ENCODE peak calls at places on chromosomes 1 and 21, in ten cellular contexts. One of them, this sample, is unnamed.

GRCh38 chr21:45741691-45742090 is 98.2 kb downstream of the PCBP3 start:
- DNase-seq in right lobe of liver: no peak
- DNase-seq in fibroblast of lung: no peak
- DNase-seq in substantia nigra: no peak
- DNase-seq in prostate gland: no peak
- DNase-seq in IMR-90: peak; percentile 10
- DNase-seq in AG04450: no peak
- DNase-seq in aorta: peak; percentile 44
- DNase-seq in SJSA1: no peak
- DNase-seq in RWPE1: no peak
- DNase-seq in this sample: no peak

GRCh38 chr1:104780470-104781078 is 1030.9 kb downstream of the AMY1C start:
- DNase-seq in SJSA1: no peak
- DNase-seq in prostate gland: no peak
- DNase-seq in AG04450: no peak
- DNase-seq in IMR-90: peak; percentile 1
- DNase-seq in right lobe of liver: no peak
- DNase-seq in aorta: no peak
- DNase-seq in substantia nigra: no peak
- DNase-seq in RWPE1: peak; percentile 11
- DNase-seq in fibroblast of lung: peak; percentile 30
- DNase-seq in this sample: no peak

GRCh38 chr1:85153149-85153891 is 47.5 kb downstream of the SYDE2 start:
- DNase-seq in aorta: no peak
- DNase-seq in right lobe of liver: no peak
- DNase-seq in substantia nigra: no peak
- DNase-seq in RWPE1: no peak
- DNase-seq in SJSA1: no peak
- DNase-seq in prostate gland: no peak
- DNase-seq in IMR-90: no peak
- DNase-seq in fibroblast of lung: no peak
- DNase-seq in AG04450: no peak
- DNase-seq in this sample: no peak

GRCh38 chr1:206816390-206817287 is 44.3 kb upstream of the IL10 start:
- DNase-seq in SJSA1: no peak
- DNase-seq in IMR-90: peak; percentile 40
- DNase-seq in RWPE1: no peak
- DNase-seq in right lobe of liver: no peak
- DNase-seq in AG04450: no peak
- DNase-seq in substantia nigra: no peak
- DNase-seq in aorta: no peak
- DNase-seq in fibroblast of lung: peak; percentile 25
- DNase-seq in prostate gland: no peak
- DNase-seq in this sample: no peak

GRCh38 chr1:220884109-220884980 is 5.1 kb downstream of the HLX start:
- DNase-seq in right lobe of liver: peak; percentile 27
- DNase-seq in aorta: peak; percentile 75
- DNase-seq in prostate gland: no peak
- DNase-seq in SJSA1: no peak
- DNase-seq in fibroblast of lung: peak; percentile 58
- DNase-seq in RWPE1: no peak
- DNase-seq in substantia nigra: no peak
- DNase-seq in IMR-90: no peak
- DNase-seq in AG04450: no peak
- DNase-seq in this sample: no peak

GRCh38 chr1:85189120-85189519 is 11.7 kb downstream of the SYDE2 start:
- DNase-seq in AG04450: no peak
- DNase-seq in prostate gland: no peak
- DNase-seq in aorta: no peak
- DNase-seq in RWPE1: no peak
- DNase-seq in substantia nigra: no peak
- DNase-seq in IMR-90: no peak
- DNase-seq in right lobe of liver: no peak
- DNase-seq in fibroblast of lung: no peak
- DNase-seq in SJSA1: no peak
- DNase-seq in this sample: no peak

GRCh38 chr1:220803401-220804201 is 16.9 kb downstream of the MTARC1 start:
- DNase-seq in aorta: no peak
- DNase-seq in right lobe of liver: no peak
- DNase-seq in AG04450: no peak
- DNase-seq in prostate gland: no peak
- DNase-seq in SJSA1: peak; percentile 42
- DNase-seq in RWPE1: peak; percentile 51
- DNase-seq in fibroblast of lung: peak; percentile 65
- DNase-seq in substantia nigra: no peak
- DNase-seq in IMR-90: peak; percentile 36
- DNase-seq in this sample: peak; percentile 55

GRCh38 chr1:119962296-119962968 is 66.1 kb upstream of the ADAM30 start:
- DNase-seq in right lobe of liver: no peak
- DNase-seq in aorta: no peak
- DNase-seq in RWPE1: no peak
- DNase-seq in IMR-90: no peak
- DNase-seq in SJSA1: no peak
- DNase-seq in fibroblast of lung: peak; percentile 34
- DNase-seq in prostate gland: no peak
- DNase-seq in AG04450: no peak
- DNase-seq in substantia nigra: no peak
- DNase-seq in this sample: peak; percentile 71

DNA sequence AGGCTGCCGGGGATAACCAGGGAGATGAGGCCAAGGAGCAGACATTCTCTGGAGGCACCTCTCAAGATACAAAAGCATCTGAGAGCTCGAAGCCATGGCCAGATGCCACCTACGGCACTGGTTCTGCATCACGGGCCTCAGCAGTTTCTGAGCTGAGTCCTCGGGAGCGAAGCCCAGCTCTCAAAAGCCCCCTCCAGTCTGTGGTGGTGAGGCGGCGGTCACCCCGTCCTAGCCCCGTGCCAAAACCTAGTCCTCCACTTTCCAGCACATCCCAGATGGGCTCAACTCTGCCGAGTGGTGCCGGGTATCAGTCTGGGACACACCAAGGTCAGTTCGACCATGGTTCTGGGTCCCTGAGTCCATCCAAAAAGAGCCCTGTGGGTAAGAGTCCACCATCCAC is 19.4 kb upstream of the SH3D21 start:
- DNase-seq in aorta: no peak
- DNase-seq in RWPE1: no peak
- DNase-seq in AG04450: no peak
- DNase-seq in SJSA1: no peak
- DNase-seq in IMR-90: no peak
- DNase-seq in substantia nigra: no peak
- DNase-seq in right lobe of liver: no peak
- DNase-seq in prostate gland: no peak
- DNase-seq in fibroblast of lung: no peak
- DNase-seq in this sample: no peak
- H3K27ac ChIP-seq in aorta: no peak overlapping the region
- H3K27ac ChIP-seq in RWPE1: no peak overlapping the region
- H3K27ac ChIP-seq in AG04450: no peak overlapping the region
- H3K27ac ChIP-seq in SJSA1: no peak overlapping the region
- H3K27ac ChIP-seq in IMR-90: no peak overlapping the region
- H3K27ac ChIP-seq in substantia nigra: no peak overlapping the region
- H3K27ac ChIP-seq in right lobe of liver: no peak overlapping the region
- H3K27ac ChIP-seq in prostate gland: no peak overlapping the region
- H3K27ac ChIP-seq in fibroblast of lung: no peak overlapping the region
- H3K27ac ChIP-seq in this sample: no peak overlapping the region

DNA sequence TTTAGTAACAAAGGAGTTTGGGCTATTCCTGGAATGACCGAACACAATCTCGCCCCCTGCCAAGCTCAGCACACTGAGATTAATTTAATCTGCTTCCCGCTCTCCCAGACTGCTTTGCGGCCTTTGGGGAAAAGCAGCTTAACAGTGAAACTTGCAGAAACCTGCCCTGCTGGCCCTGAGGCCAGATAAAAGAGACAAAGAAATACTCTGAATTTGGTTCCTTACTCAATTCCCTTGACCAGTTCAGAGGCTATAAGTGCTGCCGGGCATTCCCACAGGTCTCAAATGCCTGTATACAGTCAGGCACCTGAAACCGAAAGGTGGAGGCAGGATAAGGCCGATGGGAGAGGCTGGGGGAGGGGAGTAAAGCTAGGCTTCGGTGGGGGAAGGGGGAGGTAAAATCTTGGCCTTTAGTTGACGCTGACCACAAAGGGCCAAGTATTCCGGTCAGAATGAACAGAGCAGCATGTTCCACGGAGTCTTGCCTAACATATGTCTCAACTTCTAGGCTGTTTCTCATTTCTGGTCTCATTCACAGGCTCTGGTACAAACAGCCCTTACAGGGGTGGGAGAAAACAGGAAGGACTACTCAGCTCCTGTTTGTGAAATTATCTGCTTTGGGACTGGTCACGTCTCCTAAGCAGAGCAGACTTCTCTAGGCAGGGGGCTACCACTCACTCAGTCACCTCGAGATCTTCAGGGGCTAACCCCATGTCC is 17.8 kb upstream of the A3GALT2 start:
- DNase-seq in fibroblast of lung: peak; percentile 96
- DNase-seq in AG04450: peak; percentile 55
- DNase-seq in substantia nigra: no peak
- DNase-seq in right lobe of liver: no peak
- DNase-seq in prostate gland: peak; percentile 58
- DNase-seq in RWPE1: no peak
- DNase-seq in IMR-90: peak; percentile 87
- DNase-seq in SJSA1: no peak
- DNase-seq in aorta: no peak
- DNase-seq in this sample: peak; percentile 88
- H3K27ac ChIP-seq in fibroblast of lung: peak overlapping the region; percentile 78
- H3K27ac ChIP-seq in AG04450: peak overlapping the region; percentile 87
- H3K27ac ChIP-seq in substantia nigra: peak overlapping the region; percentile 93
- H3K27ac ChIP-seq in right lobe of liver: peak overlapping the region; percentile 82
- H3K27ac ChIP-seq in prostate gland: peak overlapping the region; percentile 76
- H3K27ac ChIP-seq in RWPE1: peak overlapping the region; percentile 86
- H3K27ac ChIP-seq in IMR-90: peak overlapping the region; percentile 84
- H3K27ac ChIP-seq in SJSA1: no peak overlapping the region
- H3K27ac ChIP-seq in aorta: peak overlapping the region; percentile 78
- H3K27ac ChIP-seq in this sample: peak overlapping the region; percentile 99

GRCh38 chr1:234987415-234988159 is 141.1 kb downstream of the TOMM20 start:
- DNase-seq in prostate gland: peak; percentile 71
- DNase-seq in right lobe of liver: peak; percentile 73
- DNase-seq in IMR-90: peak; percentile 87
- DNase-seq in AG04450: no peak
- DNase-seq in fibroblast of lung: peak; percentile 78
- DNase-seq in aorta: peak; percentile 89
- DNase-seq in SJSA1: peak; percentile 94
- DNase-seq in substantia nigra: peak; percentile 34
- DNase-seq in RWPE1: peak; percentile 29
- DNase-seq in this sample: peak; percentile 95

GRCh38 chr1:234988160-234988528 is 140.5 kb downstream of the TOMM20 start:
- DNase-seq in SJSA1: no peak
- DNase-seq in IMR-90: no peak
- DNase-seq in prostate gland: no peak
- DNase-seq in substantia nigra: no peak
- DNase-seq in AG04450: no peak
- DNase-seq in RWPE1: no peak
- DNase-seq in right lobe of liver: no peak
- DNase-seq in fibroblast of lung: no peak
- DNase-seq in aorta: no peak
- DNase-seq in this sample: no peak

GRCh38 chr1:234989019-234989418 is 139.6 kb downstream of the TOMM20 start:
- DNase-seq in prostate gland: no peak
- DNase-seq in AG04450: no peak
- DNase-seq in right lobe of liver: no peak
- DNase-seq in SJSA1: no peak
- DNase-seq in IMR-90: peak; percentile 64
- DNase-seq in fibroblast of lung: no peak
- DNase-seq in substantia nigra: no peak
- DNase-seq in RWPE1: no peak
- DNase-seq in aorta: no peak
- DNase-seq in this sample: no peak

GRCh38 chr1:234989479-234990327 is 138.9 kb downstream of the TOMM20 start:
- DNase-seq in prostate gland: no peak
- DNase-seq in SJSA1: no peak
- DNase-seq in IMR-90: no peak
- DNase-seq in AG04450: no peak
- DNase-seq in substantia nigra: no peak
- DNase-seq in right lobe of liver: no peak
- DNase-seq in RWPE1: no peak
- DNase-seq in aorta: peak; percentile 46
- DNase-seq in fibroblast of lung: no peak
- DNase-seq in this sample: no peak

DNA sequence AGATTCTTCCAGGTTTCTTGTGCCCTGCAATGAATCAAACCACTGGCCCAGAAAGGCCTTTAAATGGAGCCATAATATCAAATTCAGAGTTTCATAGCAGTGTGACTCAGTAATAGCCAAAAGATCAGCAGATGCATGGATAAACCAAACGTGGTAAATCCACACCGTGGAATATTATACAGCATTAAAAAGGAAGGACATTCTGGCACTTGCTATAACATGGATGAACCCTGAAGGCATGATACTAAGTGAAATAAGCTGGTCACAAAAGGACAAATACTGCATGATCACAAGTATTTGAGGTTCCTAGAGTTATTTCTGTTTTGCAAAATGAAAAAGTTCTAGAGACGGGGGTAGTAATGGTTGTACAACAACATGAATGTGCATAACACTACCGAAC is 140.1 kb downstream of the TOMM20 start:
- DNase-seq in RWPE1: no peak
- DNase-seq in IMR-90: no peak
- DNase-seq in aorta: no peak
- DNase-seq in AG04450: no peak
- DNase-seq in prostate gland: no peak
- DNase-seq in substantia nigra: no peak
- DNase-seq in fibroblast of lung: no peak
- DNase-seq in SJSA1: no peak
- DNase-seq in right lobe of liver: no peak
- DNase-seq in this sample: no peak
- H3K27ac ChIP-seq in RWPE1: no peak overlapping the region
- H3K27ac ChIP-seq in IMR-90: no peak overlapping the region
- H3K27ac ChIP-seq in aorta: peak overlapping the region; percentile 97
- H3K27ac ChIP-seq in AG04450: no peak overlapping the region
- H3K27ac ChIP-seq in prostate gland: peak overlapping the region; percentile 72
- H3K27ac ChIP-seq in substantia nigra: no peak overlapping the region
- H3K27ac ChIP-seq in fibroblast of lung: peak overlapping the region; percentile 78
- H3K27ac ChIP-seq in SJSA1: peak overlapping the region; percentile 93
- H3K27ac ChIP-seq in right lobe of liver: no peak overlapping the region
- H3K27ac ChIP-seq in this sample: peak overlapping the region; percentile 87

GRCh38 chr1:21951576-21951870 is 14.4 kb upstream of the HSPG2 start:
- DNase-seq in SJSA1: no peak
- DNase-seq in RWPE1: no peak
- DNase-seq in substantia nigra: no peak
- DNase-seq in aorta: no peak
- DNase-seq in right lobe of liver: no peak
- DNase-seq in AG04450: no peak
- DNase-seq in prostate gland: no peak
- DNase-seq in IMR-90: no peak
- DNase-seq in fibroblast of lung: no peak
- DNase-seq in this sample: no peak

GRCh38 chr1:21955058-21955457 is 17.9 kb upstream of the HSPG2 start:
- DNase-seq in AG04450: no peak
- DNase-seq in substantia nigra: no peak
- DNase-seq in SJSA1: no peak
- DNase-seq in aorta: no peak
- DNase-seq in prostate gland: no peak
- DNase-seq in right lobe of liver: no peak
- DNase-seq in IMR-90: no peak
- DNase-seq in fibroblast of lung: no peak
- DNase-seq in RWPE1: no peak
- DNase-seq in this sample: peak; percentile 76

GRCh38 chr1:21956720-21957552 is 19.8 kb upstream of the HSPG2 start:
- DNase-seq in substantia nigra: no peak
- DNase-seq in SJSA1: no peak
- DNase-seq in aorta: peak; percentile 81
- DNase-seq in right lobe of liver: peak; percentile 46
- DNase-seq in fibroblast of lung: peak; percentile 58
- DNase-seq in IMR-90: peak; percentile 47
- DNase-seq in RWPE1: peak; percentile 95
- DNase-seq in AG04450: no peak
- DNase-seq in prostate gland: peak; percentile 93
- DNase-seq in this sample: peak; percentile 75

GRCh38 chr1:21952806-21953514 is 15.8 kb upstream of the HSPG2 start:
- DNase-seq in prostate gland: no peak
- DNase-seq in AG04450: no peak
- DNase-seq in SJSA1: no peak
- DNase-seq in substantia nigra: no peak
- DNase-seq in fibroblast of lung: no peak
- DNase-seq in right lobe of liver: no peak
- DNase-seq in IMR-90: no peak
- DNase-seq in aorta: no peak
- DNase-seq in RWPE1: no peak
- DNase-seq in this sample: no peak

DNA sequence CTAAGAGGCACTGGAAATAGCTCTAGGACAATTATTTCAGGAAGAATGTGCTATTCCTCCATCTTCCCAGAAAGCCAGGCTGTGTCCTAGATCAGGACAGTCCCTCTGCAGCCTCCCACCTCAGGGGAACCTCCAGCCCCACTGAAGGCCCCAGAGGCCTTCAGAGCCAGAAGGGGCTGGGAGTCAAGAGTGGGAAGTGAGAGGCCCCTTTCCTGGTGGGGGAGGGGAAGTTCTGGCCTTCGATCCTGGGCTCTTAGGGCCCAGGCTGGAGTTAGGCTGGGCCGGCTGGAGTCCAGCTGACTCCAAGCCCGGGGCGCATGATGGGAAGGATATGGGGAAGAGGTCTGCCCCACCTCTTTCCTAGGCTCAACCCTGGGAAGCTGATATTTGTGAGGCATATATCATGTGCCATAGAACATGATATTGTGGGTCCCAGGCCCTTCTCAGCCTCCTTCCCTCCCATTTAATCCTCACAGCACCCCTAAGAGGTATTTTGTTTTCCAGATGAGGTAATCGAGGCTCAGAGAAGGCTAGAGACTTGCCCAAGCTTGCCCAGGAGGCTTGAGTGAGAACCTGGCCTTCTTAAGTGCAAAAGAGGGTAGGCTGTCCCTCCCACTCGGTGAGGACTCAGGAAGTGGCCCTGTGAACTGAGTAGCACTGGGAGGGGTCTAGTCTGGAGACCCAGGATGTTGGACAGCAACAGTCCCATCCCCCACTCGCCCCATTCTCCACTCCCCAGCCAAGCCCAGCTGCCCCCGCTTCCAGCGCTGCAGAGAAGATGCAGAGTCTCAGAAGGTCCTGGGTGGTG is 18.6 kb upstream of the HSPG2 start:
- DNase-seq in aorta: peak; percentile 63
- DNase-seq in SJSA1: no peak
- DNase-seq in AG04450: no peak
- DNase-seq in prostate gland: no peak
- DNase-seq in fibroblast of lung: no peak
- DNase-seq in IMR-90: no peak
- DNase-seq in substantia nigra: no peak
- DNase-seq in right lobe of liver: no peak
- DNase-seq in RWPE1: peak; percentile 31
- DNase-seq in this sample: no peak
- H3K27ac ChIP-seq in aorta: no peak overlapping the region
- H3K27ac ChIP-seq in SJSA1: no peak overlapping the region
- H3K27ac ChIP-seq in AG04450: no peak overlapping the region
- H3K27ac ChIP-seq in prostate gland: no peak overlapping the region
- H3K27ac ChIP-seq in fibroblast of lung: no peak overlapping the region
- H3K27ac ChIP-seq in IMR-90: no peak overlapping the region
- H3K27ac ChIP-seq in substantia nigra: no peak overlapping the region
- H3K27ac ChIP-seq in right lobe of liver: no peak overlapping the region
- H3K27ac ChIP-seq in RWPE1: peak overlapping the region; percentile 87
- H3K27ac ChIP-seq in this sample: peak overlapping the region; percentile 81

This sample was measured in right atrium auricular region.